ENCODE peak calls at places on chromosomes 11 and 22, in nine cellular contexts. G, C, O, L, J, D, K, E and A are unnamed samples.

GRCh38 chr22:37657590-37658132 is 862 bp upstream of the PDXP start:
- DNase-seq in E (peak; percentile 51), O (no peak), G (no peak), C (no peak), L (no peak), J (no peak), K (no peak), D (no peak), A (no peak)

GRCh38 chr11:3220101-3220500 is 1.5 kb upstream of the MRGPRG start:
- DNase-seq in D (no peak), E (no peak), L (no peak), J (no peak), K (no peak), O (no peak), G (peak; percentile 69), C (no peak), A (no peak)

GRCh38 chr22:19275919-19276600 is 15.5 kb downstream of the CLTCL1 start:
- DNase-seq in O (no peak), L (no peak), G (no peak), E (no peak), C (no peak), J (no peak), K (no peak), D (no peak), A (peak; percentile 4)

GRCh38 chr22:45991108-45991507 is 14.1 kb upstream of the WNT7B start:
- DNase-seq in G (no peak), L (no peak), O (no peak), J (no peak), K (no peak), C (no peak), D (no peak), E (no peak), A (no peak)

GRCh38 chr11:7904910-7905309 is 26.2 kb downstream of the OR10A6 start:
- DNase-seq in G (no peak), J (peak; percentile 55), D (no peak), K (peak; percentile 51), L (peak; percentile 14), O (no peak), C (no peak), E (peak; percentile 62), A (no peak)

GRCh38 chr11:27703453-27703852 is 3.2 kb upstream of the BDNF start:
- DNase-seq in O (no peak), E (peak; percentile 37), C (no peak), J (peak; percentile 29), K (no peak), G (no peak), L (peak; percentile 74), D (no peak), A (no peak)

GRCh38 chr22:46590334-46590733 is 29.9 kb upstream of the GRAMD4 start:
- DNase-seq in J (no peak), C (no peak), D (peak; percentile 10), G (no peak), K (no peak), O (no peak), E (no peak), L (no peak), A (no peak)

GRCh38 chr22:38097058-38097457 is 13.1 kb upstream of the SLC16A8 start:
- DNase-seq in L (no peak), J (no peak), G (no peak), E (no peak), K (no peak), D (no peak), O (no peak), C (no peak), A (no peak)

GRCh38 chr11:24253237-24253760 is 243.6 kb upstream of the LUZP2 start:
- DNase-seq in K (no peak), C (no peak), E (no peak), D (no peak), G (no peak), L (no peak), O (no peak), J (no peak), A (no peak)

GRCh38 chr11:3880724-3881123 is 25.3 kb downstream of the STIM1 start:
- DNase-seq in J (peak; percentile 70), G (no peak), E (peak; percentile 75), D (no peak), C (no peak), K (peak; percentile 27), L (peak; percentile 15), O (no peak), A (no peak)

GRCh38 chr22:24474221-24474620 is 20.9 kb upstream of the UPB1 start:
- DNase-seq in O (peak; percentile 67), D (no peak), G (no peak), K (peak; percentile 75), J (peak; percentile 74), L (peak; percentile 92), C (no peak), E (peak; percentile 60), A (no peak)

GRCh38 chr22:36325163-36326031 is 62.4 kb downstream of the MYH9 start:
- DNase-seq in L (peak; percentile 75), E (peak; percentile 86), K (peak; percentile 60), J (peak; percentile 95), D (no peak), C (no peak), O (no peak), G (peak; percentile 93), A (no peak)

GRCh38 chr22:28822930-28823481 is 22.6 kb upstream of the XBP1 start:
- DNase-seq in L (no peak), C (no peak), E (no peak), G (no peak), J (no peak), K (no peak), O (no peak), D (no peak), A (no peak)

GRCh38 chr11:114678125-114679036 is at the start of gene NXPE2:
- DNase-seq in E (peak; percentile 45), G (no peak), C (no peak), L (no peak), O (no peak), J (peak; percentile 62), D (no peak), K (no peak), A (no peak)

GRCh38 chr11:129282634-129283033 is 90.5 kb upstream of the ARHGAP32 start:
- DNase-seq in O (no peak), C (no peak), K (no peak), E (no peak), J (no peak), D (no peak), G (no peak), L (no peak), A (no peak)

GRCh38 chr11:37978647-37979046 is 1380.6 kb upstream of the RAG2 start:
- DNase-seq in L (no peak), D (no peak), J (no peak), C (no peak), K (peak; percentile 19), O (no peak), E (no peak), G (no peak), A (no peak)

GRCh38 chr11:113613619-113614018 is 92.5 kb downstream of the TMPRSS5 start:
- DNase-seq in O (no peak), L (no peak), C (no peak), G (no peak), E (no peak), J (no peak), D (no peak), K (no peak), A (no peak)

GRCh38 chr11:132674161-132674560 is 858.1 kb downstream of the OPCML start:
- DNase-seq in D (no peak), O (no peak), J (no peak), G (no peak), E (no peak), C (no peak), K (no peak), L (no peak), A (no peak)

GRCh38 chr11:105244157-105244820 is 104.7 kb upstream of the CARD18 start:
- DNase-seq in J (peak; percentile 95), L (peak; percentile 94), G (no peak), D (no peak), E (peak; percentile 93), C (no peak), O (peak; percentile 89), K (peak; percentile 92), A (no peak)

GRCh38 chr22:43313497-43314474 is 29.4 kb downstream of the SCUBE1 start:
- DNase-seq in C (no peak), K (no peak), J (peak; percentile 57), D (no peak), O (no peak), G (no peak), E (no peak), L (no peak), A (no peak)

GRCh38 chr22:44159230-44159629 is 21.5 kb upstream of the PARVG start:
- DNase-seq in C (no peak), O (no peak), L (no peak), G (no peak), D (no peak), K (no peak), J (no peak), E (no peak), A (no peak)

GRCh38 chr11:94768602-94769511 is 701 bp downstream of the AMOTL1 start:
- DNase-seq in L (no peak), C (no peak), J (no peak), G (no peak), E (no peak), K (no peak), D (peak; percentile 53), O (no peak), A (peak; percentile 73)

GRCh38 chr11:35166369-35167360 is 27.7 kb downstream of the CD44 start:
- DNase-seq in L (peak; percentile 86), J (peak; percentile 95), D (no peak), G (no peak), O (peak; percentile 56), C (no peak), K (peak; percentile 96), E (peak; percentile 97), A (no peak)
- TF ChIP-seq CTCF in L (no peak), J (no peak), D (no peak), G (no peak), O (no peak), C (no peak), K (no peak), E (no peak), A (no peak)

GRCh38 chr11:133911169-133911568 is 45.6 kb downstream of the IGSF9B start:
- DNase-seq in K (no peak), J (no peak), E (no peak), O (no peak), L (no peak), C (no peak), G (no peak), D (no peak), A (no peak)
- TF ChIP-seq CTCF in K (no peak), J (no peak), E (no peak), O (no peak), L (no peak), C (no peak), G (no peak), D (no peak), A (peak; percentile 54)

DNA sequence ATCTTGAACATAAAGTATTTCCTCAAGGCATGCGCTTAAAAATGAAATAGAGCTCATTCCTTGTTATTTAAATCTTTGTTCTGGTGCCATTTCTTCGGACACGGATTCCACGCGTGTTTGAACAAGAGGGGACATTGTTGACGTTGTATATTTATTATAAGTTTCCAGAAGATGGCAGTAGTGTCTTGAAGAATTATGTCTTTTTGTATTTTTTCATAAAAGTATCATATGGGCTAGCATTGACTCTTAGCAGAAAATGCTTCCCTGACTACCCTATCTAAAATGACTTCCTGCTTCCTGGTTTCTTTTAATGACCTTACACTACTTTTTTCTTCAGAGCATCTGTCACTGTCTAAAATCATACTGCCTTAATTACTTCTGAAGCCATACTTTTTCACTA is 20.4 kb downstream of the BIRC2 start:
- DNase-seq in E (peak; percentile 19), C (no peak), O (no peak), L (no peak), K (no peak), J (peak; percentile 17), G (no peak), D (no peak), A (no peak)
- TF ChIP-seq CTCF in E (no peak), C (peak; percentile 70), O (no peak), L (peak; percentile 24), K (no peak), J (peak; percentile 3), G (no peak), D (no peak), A (peak; percentile 53)

GRCh38 chr11:134861490-134862107 is 449.6 kb upstream of the B3GAT1 start:
- DNase-seq in L (no peak), O (no peak), G (peak; percentile 17), C (no peak), E (no peak), J (no peak), K (no peak), D (peak; percentile 40), A (no peak)
- TF ChIP-seq CTCF in L (no peak), O (no peak), G (no peak), C (no peak), E (no peak), J (no peak), K (no peak), D (peak; percentile 42), A (peak; percentile 64)